ENCODE peak calls at places on chromosomes 16 and 17, in five cellular contexts. W is osteoblast, K is prostate gland, L is fibroblast of lung, E is IMR-90. F is an unnamed sample.

GRCh38 chr17:78774956-78775571 is 7.0 kb downstream of the CYTH1 start:
- DNase-seq in W (no peak), K (no peak), L (no peak), E (no peak), F (no peak)

GRCh38 chr16:74892574-74893461 is 92.1 kb downstream of the WDR59 start:
- DNase-seq in W (no peak), K (no peak), L (no peak), E (no peak), F (no peak)

GRCh38 chr17:17729620-17730249 is 48.5 kb downstream of the RAI1 start:
- DNase-seq in W (peak; percentile 79), K (peak; percentile 62), L (no peak), E (no peak), F (peak; percentile 89)

GRCh38 chr17:55717898-55718735 is 4.5 kb downstream of the TMEM100 start:
- DNase-seq in W (peak; percentile 44), K (peak; percentile 70), L (peak; percentile 58), E (peak; percentile 68), F (peak; percentile 92)

GRCh38 chr17:29617481-29618271 is 5.0 kb downstream of the CORO6 start:
- DNase-seq in W (peak; percentile 87), K (peak; percentile 64), L (peak; percentile 65), E (peak; percentile 49), F (peak; percentile 95)

GRCh38 chr16:47016700-47017133 is 43.2 kb upstream of the DNAJA2 start:
- DNase-seq in W (no peak), K (no peak), L (no peak), E (no peak), F (no peak)

GRCh38 chr16:69311533-69312388 is 611 bp downstream of the VPS4A start:
- DNase-seq in W (peak; percentile 92), K (no peak), L (peak; percentile 28), E (no peak), F (peak; percentile 80)

GRCh38 chr16:57478396-57479024 is 7.8 kb downstream of the DOK4 start:
- DNase-seq in W (no peak), K (no peak), L (no peak), E (no peak), F (no peak)

GRCh38 chr16:66895697-66895995 is 15.3 kb downstream of the PDP2 start:
- DNase-seq in W (no peak), K (no peak), L (no peak), E (no peak), F (no peak)

GRCh38 chr17:40283662-40284061 is 4.0 kb upstream of the CDC6 start:
- DNase-seq in W (peak; percentile 93), K (no peak), L (peak; percentile 99), E (peak; percentile 96), F (no peak)

GRCh38 chr16:69141936-69142335 is 9.5 kb downstream of the UTP4 start:
- DNase-seq in W (no peak), K (no peak), L (no peak), E (no peak), F (no peak)

GRCh38 chr16:907819-908218 is 63.0 kb downstream of the LMF1 start:
- DNase-seq in W (no peak), K (no peak), L (no peak), E (no peak), F (no peak)

GRCh38 chr16:66954097-66954659 is 6.9 kb upstream of the CES3 start:
- DNase-seq in W (peak; percentile 93), K (peak; percentile 67), L (peak; percentile 58), E (peak; percentile 73), F (peak; percentile 90)

GRCh38 chr17:8087075-8087941 is at the start of gene ALOX12B:
- DNase-seq in W (peak; percentile 38), K (no peak), L (no peak), E (no peak), F (no peak)

GRCh38 chr17:29163563-29163962 is 16.6 kb downstream of the MYO18A start:
- DNase-seq in W (peak; percentile 86), K (no peak), L (no peak), E (no peak), F (no peak)

GRCh38 chr16:17104654-17105053 is 366.1 kb downstream of the XYLT1 start:
- DNase-seq in W (no peak), K (no peak), L (no peak), E (no peak), F (no peak)

GRCh38 chr16:69727916-69728270 is 1.5 kb upstream of the NQO1 start:
- DNase-seq in W (no peak), K (no peak), L (no peak), E (no peak), F (no peak)

GRCh38 chr17:51015145-51015558 is 105.5 kb downstream of the SPAG9 start:
- DNase-seq in W (no peak), K (no peak), L (peak; percentile 25), E (peak; percentile 43), F (no peak)

GRCh38 chr17:16381496-16381820 is 567 bp downstream of the UBB start:
- DNase-seq in W (no peak), K (no peak), L (peak; percentile 45), E (peak; percentile 49), F (no peak)

GRCh38 chr17:8611135-8611534 is 19.4 kb downstream of the MYH10 start:
- DNase-seq in W (no peak), K (peak; percentile 16), L (no peak), E (no peak), F (no peak)

GRCh38 chr17:40130352-40131042 is 8.7 kb downstream of the MSL1 start:
- DNase-seq in W (no peak), K (no peak), L (no peak), E (no peak), F (no peak)

GRCh38 chr16:89325861-89326471 is 108.5 kb downstream of the ZNF778 start:
- DNase-seq in W (peak; percentile 93), K (no peak), L (peak; percentile 82), E (peak; percentile 93), F (peak; percentile 78)

GRCh38 chr16:49158029-49158642 is 123.5 kb downstream of the CBLN1 start:
- DNase-seq in W (no peak), K (no peak), L (peak; percentile 4), E (peak; percentile 33), F (peak; percentile 77)

GRCh38 chr16:72878301-72879269 is 169.3 kb downstream of the ZFHX3 start:
- DNase-seq in W (no peak), K (no peak), L (peak; percentile 80), E (peak; percentile 75), F (no peak)

GRCh38 chr17:61410100-61410551 is 10.5 kb downstream of the TBX2 start:
- DNase-seq in W (no peak), K (no peak), L (no peak), E (no peak), F (no peak)

DNA sequence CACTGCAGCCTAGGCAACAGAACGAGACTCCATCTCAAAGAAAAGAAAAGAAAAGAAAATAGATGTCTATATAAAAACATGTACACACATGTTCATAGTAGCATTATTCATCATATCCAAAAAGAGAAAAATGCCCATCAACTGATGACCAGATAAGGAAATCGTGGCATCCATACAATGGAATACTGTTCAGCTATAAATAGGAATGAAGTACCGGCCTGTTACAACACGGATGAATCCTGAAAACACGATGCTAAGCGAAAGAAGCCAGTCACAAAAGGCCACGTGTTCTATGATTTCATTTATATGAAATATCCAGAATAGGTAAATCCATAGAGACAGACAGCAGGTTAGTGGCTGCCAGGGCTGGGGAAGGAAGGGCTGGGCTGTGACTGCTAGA is 65.8 kb downstream of the TBC1D16 start:
- DNase-seq in W (no peak), K (no peak), L (no peak), E (no peak), F (no peak)
- H3K27ac ChIP-seq in W (no peak overlapping the region), K (no peak overlapping the region), L (no peak overlapping the region), E (no peak overlapping the region), F (no peak overlapping the region)

GRCh38 chr17:35808962-35809854 is at the start of gene TAF15:
- DNase-seq in W (peak; percentile 98), K (peak; percentile 97), L (peak; percentile 100), E (peak; percentile 99), F (peak; percentile 99)
- H3K4me1 ChIP-seq in W (peaks cover 39% of the 10 kb centered on the region), K (peaks cover 4% of the 10 kb centered on the region), L (peaks cover 15% of the 10 kb centered on the region), E (peaks cover 10% of the 10 kb centered on the region), F (peaks cover 31% of the 10 kb centered on the region)

GRCh38 chr17:57432507-57433277 is 176.4 kb downstream of the MSI2 start:
- DNase-seq in W (no peak), K (no peak), L (no peak), E (no peak), F (no peak)
- H3K27ac ChIP-seq in W (no peak overlapping the region), K (no peak overlapping the region), L (no peak overlapping the region), E (no peak overlapping the region), F (peak overlapping the region; percentile 17)

GRCh38 chr17:63170795-63171194 is 204.8 kb downstream of the TANC2 start:
- DNase-seq in W (no peak), K (no peak), L (no peak), E (no peak), F (no peak)
- H3K4me1 ChIP-seq in W (peaks cover 15% of the 10 kb centered on the region), K (no peaks in the 10 kb centered on the region), L (peaks cover 2% of the 10 kb centered on the region), E (peaks cover 4% of the 10 kb centered on the region), F (no peaks in the 10 kb centered on the region)

GRCh38 chr17:12744298-12744697 is 45.0 kb upstream of the ARHGAP44 start:
- DNase-seq in W (no peak), K (no peak), L (peak; percentile 48), E (peak; percentile 69), F (no peak)

GRCh38 chr17:12739500-12739899 is 49.8 kb upstream of the ARHGAP44 start:
- DNase-seq in W (no peak), K (no peak), L (no peak), E (no peak), F (no peak)

GRCh38 chr17:12743046-12743445 is 46.3 kb upstream of the ARHGAP44 start:
- DNase-seq in W (no peak), K (no peak), L (no peak), E (no peak), F (no peak)

DNA sequence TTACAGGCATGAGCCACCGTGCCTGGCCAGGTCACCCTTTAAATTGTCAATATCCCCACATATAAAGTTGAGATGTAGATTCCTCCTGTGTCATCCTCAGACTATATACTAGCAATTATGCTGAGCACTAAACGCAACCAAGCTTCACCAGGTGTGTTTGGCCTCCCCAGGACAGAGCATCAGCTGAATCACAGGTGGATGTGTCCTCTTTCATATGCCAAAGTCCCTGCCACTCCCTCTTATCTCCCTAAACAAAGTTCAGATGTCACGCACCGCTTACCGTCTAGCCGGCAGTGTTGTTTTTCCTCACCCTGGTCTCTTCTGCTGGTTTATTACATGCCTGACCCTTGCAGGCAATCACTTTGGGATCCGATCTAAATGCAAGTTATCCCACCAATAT is 43.8 kb upstream of the ARHGAP44 start:
- DNase-seq in W (no peak), K (no peak), L (no peak), E (no peak), F (no peak)
- H3K27ac ChIP-seq in W (no peak overlapping the region), K (no peak overlapping the region), L (no peak overlapping the region), E (no peak overlapping the region), F (no peak overlapping the region)

DNA sequence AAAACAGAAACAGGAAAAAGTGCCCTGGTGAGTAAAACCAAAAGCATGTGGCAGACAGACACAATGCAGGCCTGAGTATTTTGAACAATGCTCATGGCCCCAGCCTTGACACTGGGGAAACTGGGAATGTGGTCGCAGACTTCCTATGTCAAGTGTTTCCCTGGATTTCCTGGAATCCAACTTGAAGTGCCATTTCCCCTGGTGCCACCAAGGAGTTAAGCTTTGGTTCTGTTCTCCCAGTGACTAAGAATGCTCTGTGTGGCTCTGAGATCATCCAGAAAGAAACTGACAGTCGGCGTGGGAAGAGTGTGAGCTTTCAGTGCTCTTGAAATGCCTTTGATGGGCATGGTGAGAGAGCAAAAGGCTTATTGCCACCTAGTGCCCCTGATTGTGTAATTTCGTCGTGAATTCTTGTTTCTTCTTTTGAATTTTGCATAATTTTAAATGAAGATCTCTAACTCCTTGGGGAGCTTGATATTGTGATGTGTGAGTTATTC is 96.0 kb downstream of the YPEL2 start:
- DNase-seq in W (peak; percentile 63), K (no peak), L (peak; percentile 78), E (peak; percentile 45), F (peak; percentile 63)
- H3K4me1 ChIP-seq in W (peaks cover 63% of the 10 kb centered on the region), K (no peaks in the 10 kb centered on the region), L (peaks cover 11% of the 10 kb centered on the region), E (peaks cover 11% of the 10 kb centered on the region), F (peaks cover 30% of the 10 kb centered on the region)

GRCh38 chr17:77125432-77125901 is 15.3 kb upstream of the SEC14L1 start:
- DNase-seq in W (peak; percentile 83), K (no peak), L (peak; percentile 99), E (peak; percentile 91), F (no peak)
- H3K27ac ChIP-seq in W (peak overlapping the region; percentile 62), K (peak overlapping the region; percentile 76), L (peak overlapping the region; percentile 9), E (peak overlapping the region; percentile 49), F (no peak overlapping the region)

F was measured in Karpas-422.